ENCODE peak calls at places on chromosomes 6 and 20, in nine cellular contexts. V is mucosa of descending colon; O is suprapubic skin; A is stimulated activated CD8-positive, alpha-beta memory T cell treated with anti-CD3 and anti-CD28 coated beads, Interleukin-4, amount 100 ng/mL, for 4 hours; M is brain microvascular endothelial cell; U is adrenal gland; Q is activated T-cell treated with anti-CD3 and anti-CD28 coated beads, Interleukin-2, amount 50 U/mL, for 72 hours; C is fibroblast of pulmonary artery; J is KG1. Y is an unnamed sample.

GRCh38 chr6:94639564-94639963 is 937.8 kb upstream of the MANEA start:
- DNase-seq in V (no peak), O (no peak), M (no peak), A (no peak), C (no peak), J (no peak), Q (no peak), U (no peak), Y (no peak)

GRCh38 chr20:48406462-48407235 is 421.1 kb downstream of the PREX1 start:
- DNase-seq in U (no peak), A (no peak), J (no peak), O (no peak), M (no peak), V (no peak), C (no peak), Q (peak; percentile 58), Y (no peak)

GRCh38 chr6:12538881-12539357 is 177.6 kb upstream of the PHACTR1 start:
- DNase-seq in A (no peak), U (peak; percentile 88), M (peak; percentile 47), V (no peak), J (no peak), Q (no peak), O (no peak), C (peak; percentile 62), Y (no peak)

GRCh38 chr20:58483470-58483869 is 31.7 kb downstream of the APCDD1L start:
- DNase-seq in M (no peak), Q (no peak), J (no peak), V (no peak), U (no peak), C (no peak), A (no peak), O (peak; percentile 32), Y (peak; percentile 60)

GRCh38 chr20:50270569-50270968 is 79.9 kb downstream of the CEBPB start:
- DNase-seq in U (peak; percentile 42), J (peak; percentile 20), Q (no peak), C (no peak), M (no peak), A (no peak), V (peak; percentile 40), O (no peak), Y (no peak)

GRCh38 chr6:90790696-90791095 is 203.8 kb upstream of the MAP3K7 start:
- DNase-seq in V (no peak), Q (no peak), A (no peak), U (no peak), J (no peak), O (no peak), C (peak; percentile 42), M (peak; percentile 4), Y (no peak)

GRCh38 chr20:53448426-53448825 is 145.2 kb downstream of the ZNF217 start:
- DNase-seq in A (no peak), Q (no peak), O (no peak), M (no peak), J (no peak), C (no peak), U (no peak), V (no peak), Y (no peak)

GRCh38 chr6:116542426-116542825 is 3.1 kb downstream of the TRAPPC3L start:
- DNase-seq in A (no peak), J (no peak), M (no peak), V (no peak), C (no peak), U (no peak), Q (no peak), O (no peak), Y (no peak)

GRCh38 chr6:148085651-148086321 is 256.9 kb upstream of the SASH1 start:
- DNase-seq in A (no peak), V (no peak), O (no peak), C (no peak), J (no peak), M (no peak), U (no peak), Q (no peak), Y (no peak)

GRCh38 chr6:43772571-43773049 is 2.6 kb downstream of the VEGFA start:
- DNase-seq in J (no peak), V (peak; percentile 57), M (no peak), A (no peak), U (peak; percentile 64), O (no peak), Q (peak; percentile 12), C (no peak), Y (no peak)

GRCh38 chr20:25290646-25291431 is 43.0 kb downstream of the PYGB start:
- DNase-seq in J (no peak), M (no peak), Q (no peak), C (no peak), U (no peak), A (no peak), V (peak; percentile 28), O (no peak), Y (no peak)

GRCh38 chr6:27814665-27815424 is 97.4 kb downstream of the OR2B2 start:
- DNase-seq in V (peak; percentile 67), Q (peak; percentile 78), O (no peak), A (no peak), U (peak; percentile 80), M (peak; percentile 97), C (peak; percentile 98), J (peak; percentile 85), Y (no peak)

GRCh38 chr6:126015869-126016268 is 29.5 kb downstream of the TRMT11 start:
- DNase-seq in A (no peak), J (no peak), M (peak; percentile 59), U (no peak), V (no peak), Q (no peak), C (no peak), O (no peak), Y (no peak)

GRCh38 chr6:109743739-109744138 is 52.6 kb downstream of the FIG4 start:
- DNase-seq in U (peak; percentile 22), A (no peak), O (no peak), C (peak; percentile 54), J (no peak), V (no peak), Q (no peak), M (peak; percentile 85), Y (no peak)

GRCh38 chr20:40880063-40880715 is 148.4 kb upstream of the TOP1 start:
- DNase-seq in M (no peak), V (no peak), A (no peak), J (no peak), Q (no peak), U (no peak), C (no peak), O (no peak), Y (no peak)

GRCh38 chr6:146693342-146693741 is 94.6 kb downstream of the ADGB start:
- DNase-seq in M (no peak), O (no peak), C (no peak), J (no peak), Q (no peak), U (no peak), A (no peak), V (no peak), Y (no peak)

GRCh38 chr6:170289108-170289931 is 1.6 kb downstream of the DLL1 start:
- DNase-seq in O (no peak), V (peak; percentile 57), U (no peak), M (no peak), A (no peak), C (no peak), Q (peak; percentile 31), J (no peak), Y (peak; percentile 86)

GRCh38 chr20:50996901-50997830 is 25.7 kb downstream of the KCNG1 start:
- DNase-seq in C (peak; percentile 39), Q (no peak), M (no peak), J (no peak), U (no peak), O (no peak), V (no peak), A (no peak), Y (no peak)

GRCh38 chr6:141914646-141915045 is 218.1 kb upstream of the GJE1 start:
- DNase-seq in O (no peak), A (no peak), M (peak; percentile 6), Q (no peak), J (no peak), C (no peak), V (no peak), U (no peak), Y (no peak)

GRCh38 chr6:7723041-7723447 is 2.9 kb upstream of the BMP6 start:
- DNase-seq in Q (peak; percentile 70), V (peak; percentile 74), J (peak; percentile 62), M (peak; percentile 83), C (peak; percentile 91), O (peak; percentile 92), A (peak; percentile 22), U (peak; percentile 85), Y (no peak)

GRCh38 chr20:51022227-51022802 is 592 bp downstream of the KCNG1 start:
- DNase-seq in A (no peak), O (no peak), Q (no peak), U (no peak), M (no peak), J (no peak), V (no peak), C (no peak), Y (no peak)

GRCh38 chr20:40657526-40657925 is 31.5 kb downstream of the MAFB start:
- DNase-seq in C (no peak), M (no peak), A (no peak), O (no peak), U (no peak), V (no peak), J (no peak), Q (no peak), Y (no peak)

GRCh38 chr6:7541175-7542064 is at the start of gene DSP:
- DNase-seq in U (peak; percentile 81), M (peak; percentile 45), O (peak; percentile 81), Q (peak; percentile 44), J (no peak), A (no peak), V (peak; percentile 93), C (no peak), Y (no peak)

GRCh38 chr20:33773412-33774089 is 37.6 kb upstream of the CHMP4B start:
- DNase-seq in M (no peak), A (no peak), J (no peak), U (no peak), C (no peak), V (no peak), Q (peak; percentile 58), O (no peak), Y (no peak)

Y was measured in mesenteric fat pad.